ENCODE peak calls at places on chromosomes 3 and 15, in ten cellular contexts. T, Y, O, S, E, G, A, B, V and R are unnamed samples.

GRCh38 chr3:57892423-57892822 is 115.8 kb upstream of the FLNB start:
- DNase-seq in T (no peak), Y (peak), O (no peak), S (no peak), E (no peak), G (no peak), A (peak), B (no peak), V (no peak), R (no peak)

GRCh38 chr3:144677118-144677517 is 705.5 kb downstream of the DIPK2A start:
- DNase-seq in T (no peak), Y (peak), O (no peak), S (no peak), E (no peak), G (no peak), A (peak), B (no peak), V (no peak), R (no peak)

GRCh38 chr15:90160781-90161727 is 40.1 kb upstream of the SEMA4B start:
- DNase-seq in T (peak), Y (no peak), O (no peak), S (no peak), E (peak), G (no peak), A (no peak), B (no peak), V (peak), R (no peak)

GRCh38 chr3:106386050-106386449 is 517.2 kb upstream of the CBLB start:
- DNase-seq in T (no peak), Y (no peak), O (peak), S (no peak), E (no peak), G (no peak), A (no peak), B (no peak), V (no peak), R (no peak)

GRCh38 chr3:46386206-46386605 is 15.5 kb downstream of the CCR5 start:
- DNase-seq in T (peak), Y (peak), O (peak), S (peak), E (no peak), G (no peak), A (peak), B (no peak), V (no peak), R (no peak)

GRCh38 chr3:164004205-164004604 is 1074.1 kb downstream of the SI start:
- DNase-seq in T (no peak), Y (no peak), O (peak), S (no peak), E (no peak), G (no peak), A (no peak), B (no peak), V (no peak), R (no peak)

GRCh38 chr3:46089237-46090011 is 62.1 kb upstream of the XCR1 start:
- DNase-seq in T (peak), Y (peak), O (peak), S (peak), E (peak), G (no peak), A (peak), B (no peak), V (peak), R (peak)

GRCh38 chr3:138348107-138348949 is at the start of gene MRAS:
- DNase-seq in T (peak), Y (peak), O (peak), S (no peak), E (peak), G (peak), A (peak), B (peak), V (peak), R (peak)

GRCh38 chr3:102226463-102226862 is 208.4 kb upstream of the ZPLD1 start:
- DNase-seq in T (no peak), Y (no peak), O (no peak), S (no peak), E (no peak), G (no peak), A (no peak), B (no peak), V (no peak), R (no peak)

GRCh38 chr3:102229062-102229655 is 205.7 kb upstream of the ZPLD1 start:
- DNase-seq in T (peak), Y (peak), O (peak), S (no peak), E (peak), G (peak), A (peak), B (peak), V (peak), R (peak)

GRCh38 chr3:102225407-102226132 is 209.2 kb upstream of the ZPLD1 start:
- DNase-seq in T (peak), Y (peak), O (peak), S (peak), E (no peak), G (no peak), A (peak), B (no peak), V (peak), R (peak)

GRCh38 chr3:102223139-102223538 is 211.7 kb upstream of the ZPLD1 start:
- DNase-seq in T (peak), Y (no peak), O (peak), S (no peak), E (no peak), G (no peak), A (no peak), B (no peak), V (no peak), R (no peak)

GRCh38 chr3:102224171-102224570 is 210.6 kb upstream of the ZPLD1 start:
- DNase-seq in T (peak), Y (peak), O (peak), S (no peak), E (peak), G (no peak), A (peak), B (no peak), V (no peak), R (no peak)
- TF ChIP-seq CTCF in T (peak), Y (peak), O (no peak), S (peak), E (peak), G (no peak), A (peak), B (no peak), V (no peak), R (peak)

GRCh38 chr15:92316586-92317295 is 76.9 kb upstream of the ST8SIA2 start:
- DNase-seq in T (no peak), Y (no peak), O (no peak), S (no peak), E (no peak), G (no peak), A (no peak), B (no peak), V (no peak), R (no peak)

GRCh38 chr15:92315144-92315543 is 78.5 kb upstream of the ST8SIA2 start:
- DNase-seq in T (no peak), Y (no peak), O (no peak), S (no peak), E (no peak), G (no peak), A (no peak), B (no peak), V (no peak), R (no peak)

DNA sequence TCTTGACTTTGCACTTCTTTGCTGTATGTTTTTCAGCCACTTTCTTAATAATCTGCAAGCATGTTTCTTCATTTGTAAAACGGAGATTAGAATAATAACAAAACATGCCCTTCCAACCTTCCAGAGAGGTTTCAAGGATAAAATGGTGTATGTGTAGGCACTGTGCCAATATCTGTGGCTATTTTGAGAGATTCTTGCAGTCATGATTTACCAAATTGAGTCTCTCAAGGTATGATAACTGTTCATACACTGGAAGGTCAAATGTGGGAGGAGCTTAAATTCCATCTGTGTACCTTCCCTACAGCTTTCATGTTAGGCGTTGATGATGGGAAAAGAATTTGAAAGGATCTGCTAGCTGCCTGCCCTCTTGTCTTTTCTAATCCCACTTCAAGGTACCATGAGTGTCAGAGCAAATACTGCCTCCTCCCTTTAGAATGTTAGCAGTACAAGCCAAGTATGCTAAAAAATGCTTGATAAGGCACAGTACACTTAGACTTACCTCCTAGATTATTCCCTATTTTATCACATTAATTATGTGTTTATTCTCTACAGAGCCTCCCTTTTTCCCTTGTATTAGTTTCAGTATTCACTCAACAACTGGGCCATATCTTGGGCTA is 78.0 kb upstream of the ST8SIA2 start:
- DNase-seq in T (no peak), Y (no peak), O (no peak), S (no peak), E (no peak), G (no peak), A (no peak), B (no peak), V (no peak), R (no peak)
- TF ChIP-seq CTCF in T (no peak), Y (no peak), O (no peak), S (no peak), E (no peak), G (no peak), A (no peak), B (no peak), V (no peak), R (no peak)

GRCh38 chr3:12329063-12329462 is 40.2 kb downstream of the PPARG start:
- DNase-seq in T (no peak), Y (no peak), O (no peak), S (no peak), E (no peak), G (no peak), A (no peak), B (no peak), V (no peak), R (no peak)
- TF ChIP-seq CTCF in T (no peak), Y (no peak), O (no peak), S (no peak), E (peak), G (peak), A (no peak), B (no peak), V (no peak), R (no peak)

GRCh38 chr3:10334461-10334860 is 13.5 kb upstream of the SEC13 start:
- DNase-seq in T (no peak), Y (no peak), O (no peak), S (no peak), E (no peak), G (no peak), A (peak), B (no peak), V (no peak), R (peak)
- TF ChIP-seq CTCF in T (no peak), Y (peak), O (peak), S (peak), E (no peak), G (peak), A (peak), B (no peak), V (no peak), R (peak)